ENCODE peak calls at places on chromosomes 12 and 14, in seven cellular contexts. L, B, G, I, N, D and V are unnamed samples.

GRCh38 chr14:70709726-70710382 is 68.1 kb downstream of the TTC9 start:
- DNase-seq in L (no peak), B (no peak), G (no peak), I (no peak), N (no peak), D (peak), V (no peak)

GRCh38 chr12:59357811-59358210 is 238.0 kb upstream of the SLC16A7 start:
- DNase-seq in L (no peak), B (no peak), G (no peak), I (no peak), N (no peak), D (peak), V (no peak)

GRCh38 chr14:104968541-104969401 is 9.4 kb downstream of the AHNAK2 start:
- DNase-seq in L (peak), B (no peak), G (peak), I (no peak), N (no peak), D (peak), V (no peak)

GRCh38 chr14:90568405-90568804 is 171.6 kb downstream of the CALM1 start:
- DNase-seq in L (no peak), B (no peak), G (no peak), I (no peak), N (no peak), D (no peak), V (no peak)

GRCh38 chr12:64938179-64938578 is 113.7 kb downstream of the TBC1D30 start:
- DNase-seq in L (peak), B (no peak), G (no peak), I (no peak), N (no peak), D (no peak), V (no peak)

GRCh38 chr14:23910081-23910875 is 43.3 kb upstream of the DHRS4 start:
- DNase-seq in L (peak), B (peak), G (peak), I (no peak), N (peak), D (peak), V (peak)

GRCh38 chr12:101619868-101620761 is 25.3 kb downstream of the MYBPC1 start:
- DNase-seq in L (no peak), B (no peak), G (no peak), I (no peak), N (peak), D (no peak), V (no peak)

GRCh38 chr14:69694730-69695663 is 71.9 kb upstream of the SRSF5 start:
- DNase-seq in L (no peak), B (no peak), G (no peak), I (no peak), N (no peak), D (peak), V (no peak)

GRCh38 chr12:1908758-1909157 is 9.7 kb downstream of the CACNA2D4 start:
- DNase-seq in L (peak), B (no peak), G (no peak), I (no peak), N (no peak), D (no peak), V (no peak)

GRCh38 chr12:7646178-7646475 is 19.6 kb downstream of the APOBEC1 start:
- DNase-seq in L (peak), B (no peak), G (no peak), I (no peak), N (no peak), D (no peak), V (no peak)

GRCh38 chr12:92300781-92301180 is 155.1 kb upstream of the BTG1 start:
- DNase-seq in L (no peak), B (no peak), G (no peak), I (no peak), N (no peak), D (no peak), V (no peak)

GRCh38 chr14:23578560-23579310 is at the start of gene JPH4:
- DNase-seq in L (peak), B (no peak), G (no peak), I (no peak), N (no peak), D (no peak), V (no peak)

GRCh38 chr12:176321-177181 is 37.4 kb downstream of the SLC6A12 start:
- DNase-seq in L (no peak), B (peak), G (no peak), I (no peak), N (no peak), D (peak), V (peak)

GRCh38 chr14:67526676-67527459 is 6.2 kb upstream of the PLEKHH1 start:
- DNase-seq in L (peak), B (peak), G (peak), I (no peak), N (peak), D (peak), V (peak)

GRCh38 chr12:102095677-102096263 is 24.1 kb downstream of the NUP37 start:
- DNase-seq in L (no peak), B (peak), G (peak), I (no peak), N (no peak), D (peak), V (no peak)

GRCh38 chr14:61565836-61566536 is 129.3 kb upstream of the HIF1A start:
- DNase-seq in L (no peak), B (no peak), G (no peak), I (no peak), N (no peak), D (peak), V (no peak)

GRCh38 chr12:89828575-89828974 is 119.9 kb upstream of the ATP2B1 start:
- DNase-seq in L (no peak), B (no peak), G (no peak), I (no peak), N (no peak), D (no peak), V (no peak)

GRCh38 chr12:3241621-3242020 is 164.4 kb downstream of the TSPAN9 start:
- DNase-seq in L (no peak), B (no peak), G (no peak), I (no peak), N (no peak), D (no peak), V (no peak)

GRCh38 chr14:90341784-90342183 is 10.0 kb upstream of the NRDE2 start:
- DNase-seq in L (no peak), B (no peak), G (no peak), I (no peak), N (no peak), D (no peak), V (no peak)

GRCh38 chr14:34228663-34229001 is 233.4 kb downstream of the SPTSSA start:
- DNase-seq in L (no peak), B (no peak), G (no peak), I (no peak), N (no peak), D (no peak), V (no peak)

GRCh38 chr14:70901218-70901772 is 6.0 kb upstream of the PCNX1 start:
- DNase-seq in L (no peak), B (no peak), G (no peak), I (no peak), N (no peak), D (no peak), V (no peak)

GRCh38 chr12:31897791-31898503 is 61.3 kb upstream of the RESF1 start:
- DNase-seq in L (peak), B (peak), G (no peak), I (no peak), N (peak), D (peak), V (no peak)

GRCh38 chr14:40221428-40221827 is 789.2 kb upstream of the FBXO33 start:
- DNase-seq in L (no peak), B (no peak), G (no peak), I (no peak), N (no peak), D (no peak), V (no peak)

GRCh38 chr12:48454675-48455074 is 17.7 kb upstream of the ANP32D start:
- DNase-seq in L (no peak), B (peak), G (no peak), I (peak), N (no peak), D (peak), V (no peak)

GRCh38 chr12:72094490-72094889 is 155.8 kb downstream of the TPH2 start:
- DNase-seq in L (no peak), B (no peak), G (no peak), I (no peak), N (peak), D (no peak), V (no peak)

GRCh38 chr12:60489071-60489470 is 893.2 kb downstream of the SLC16A7 start:
- DNase-seq in L (no peak), B (no peak), G (no peak), I (no peak), N (no peak), D (peak), V (no peak)

GRCh38 chr12:14207946-14208612 is 157.4 kb upstream of the ATF7IP start:
- DNase-seq in L (no peak), B (no peak), G (no peak), I (no peak), N (peak), D (peak), V (no peak)

GRCh38 chr12:19527876-19528275 is 88.6 kb downstream of the AEBP2 start:
- DNase-seq in L (no peak), B (no peak), G (no peak), I (no peak), N (no peak), D (no peak), V (no peak)

GRCh38 chr14:68569546-68569908 is 223.3 kb downstream of the ZFP36L1 start:
- DNase-seq in L (no peak), B (no peak), G (no peak), I (no peak), N (peak), D (no peak), V (no peak)

GRCh38 chr14:54322241-54322640 is 74.6 kb upstream of the CDKN3 start:
- DNase-seq in L (no peak), B (no peak), G (no peak), I (no peak), N (no peak), D (no peak), V (no peak)

GRCh38 chr12:120119395-120119973 is 2.9 kb upstream of the RAB35 start:
- DNase-seq in L (no peak), B (no peak), G (peak), I (no peak), N (no peak), D (peak), V (no peak)

GRCh38 chr12:120117961-120118709 is 1.6 kb upstream of the RAB35 start:
- DNase-seq in L (peak), B (no peak), G (peak), I (no peak), N (no peak), D (peak), V (no peak)

GRCh38 chr12:120118710-120119097 is 2.2 kb upstream of the RAB35 start:
- DNase-seq in L (no peak), B (no peak), G (no peak), I (no peak), N (no peak), D (no peak), V (no peak)

GRCh38 chr12:120121766-120122293 is 5.3 kb upstream of the RAB35 start:
- DNase-seq in L (no peak), B (no peak), G (no peak), I (no peak), N (no peak), D (no peak), V (no peak)

GRCh38 chr12:120121343-120121742 is 4.8 kb upstream of the RAB35 start:
- DNase-seq in L (no peak), B (no peak), G (no peak), I (no peak), N (no peak), D (no peak), V (no peak)
- H3K4me3 ChIP-seq in L (no peak), B (no peak), G (no peak), I (no peak), N (no peak), D (no peak), V (no peak)

DNA sequence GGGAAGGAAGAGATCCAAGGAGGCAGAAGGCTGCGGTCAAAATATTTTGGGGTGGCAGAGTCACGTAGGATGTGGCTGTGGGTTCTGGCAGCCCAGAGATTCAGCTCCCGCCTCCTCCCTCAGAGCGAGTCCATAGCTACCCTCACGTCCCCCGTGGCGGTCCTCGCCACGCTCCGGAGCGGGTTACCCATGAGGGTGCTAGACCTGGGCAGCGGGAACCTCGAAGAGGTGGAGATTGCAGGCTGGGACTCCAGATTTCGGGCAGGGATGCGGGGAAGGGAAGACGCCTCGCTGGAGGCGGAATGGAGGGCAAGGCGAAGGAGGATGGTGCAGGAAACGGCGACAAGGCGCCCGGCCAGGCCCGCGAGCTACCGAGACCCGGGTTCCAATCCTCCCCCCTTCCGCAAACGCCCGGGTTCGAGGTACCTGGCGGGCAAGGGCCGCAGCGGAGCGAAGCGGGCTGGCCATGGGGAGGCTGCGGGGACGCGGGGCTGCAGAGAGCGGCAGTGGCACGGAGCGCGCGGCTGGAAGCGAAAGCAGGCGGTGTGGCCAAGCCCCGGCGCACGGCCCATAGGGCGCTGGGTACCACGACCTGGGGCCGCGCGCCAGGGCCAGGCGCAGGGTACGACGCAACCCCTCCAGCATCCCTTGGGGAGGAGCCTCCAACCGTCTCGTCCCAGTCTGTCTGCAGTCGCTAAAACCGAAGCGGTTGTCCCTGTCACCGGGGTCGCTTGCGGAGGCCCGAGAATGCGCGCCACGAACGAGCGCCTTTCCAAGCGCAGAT is 46.2 kb downstream of the BCAT1 start:
- DNase-seq in L (peak), B (no peak), G (no peak), I (no peak), N (no peak), D (peak), V (peak)
- H3K4me3 ChIP-seq in L (peak), B (peak), G (no peak), I (peak), N (no peak), D (peak), V (peak)

GRCh38 chr12:132145334-132145733 is 1.1 kb downstream of the NOC4L start:
- DNase-seq in L (no peak), B (no peak), G (no peak), I (no peak), N (no peak), D (no peak), V (no peak)
- H3K4me3 ChIP-seq in L (peak), B (peak), G (peak), I (peak), N (no peak), D (peak), V (peak)

DNA sequence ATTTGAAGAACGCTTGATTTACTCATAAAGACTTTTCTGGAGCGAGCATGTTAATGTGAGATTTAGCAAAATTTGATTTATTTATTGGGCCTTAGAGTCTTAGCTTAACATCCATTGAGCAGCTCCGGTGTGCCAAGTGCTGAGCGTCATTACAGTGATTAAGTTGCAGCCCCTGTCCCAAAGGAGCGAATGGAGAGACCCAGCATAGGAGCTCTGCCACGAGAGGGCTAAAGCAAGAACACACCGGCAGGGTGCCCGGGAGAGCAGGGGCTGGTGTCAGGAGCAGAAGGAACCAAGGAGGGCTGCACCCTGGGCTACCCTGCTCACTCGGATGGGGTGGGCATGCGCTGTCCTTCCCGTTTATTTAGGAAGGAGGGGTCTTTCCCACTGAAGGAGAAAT is 50.6 kb downstream of the PPP2R5C start:
- DNase-seq in L (no peak), B (no peak), G (no peak), I (no peak), N (peak), D (no peak), V (no peak)
- H3K4me3 ChIP-seq in L (no peak), B (no peak), G (no peak), I (peak), N (no peak), D (no peak), V (no peak)

GRCh38 chr14:22509036-22509709 is 79.9 kb downstream of the DAD1 start:
- DNase-seq in L (no peak), B (no peak), G (no peak), I (no peak), N (no peak), D (no peak), V (no peak)

GRCh38 chr14:22508662-22509035 is 80.4 kb downstream of the DAD1 start:
- DNase-seq in L (no peak), B (no peak), G (no peak), I (no peak), N (no peak), D (no peak), V (no peak)

GRCh38 chr14:22506778-22507351 is 82.2 kb downstream of the DAD1 start:
- DNase-seq in L (no peak), B (no peak), G (no peak), I (peak), N (no peak), D (no peak), V (no peak)

GRCh38 chr14:22509751-22510300 is 79.2 kb downstream of the DAD1 start:
- DNase-seq in L (no peak), B (no peak), G (no peak), I (peak), N (no peak), D (no peak), V (no peak)

GRCh38 chr14:22508150-22508457 is 80.9 kb downstream of the DAD1 start:
- DNase-seq in L (no peak), B (no peak), G (no peak), I (no peak), N (no peak), D (no peak), V (no peak)
- H3K4me3 ChIP-seq in L (no peak), B (no peak), G (no peak), I (peak), N (no peak), D (no peak), V (no peak)

DNA sequence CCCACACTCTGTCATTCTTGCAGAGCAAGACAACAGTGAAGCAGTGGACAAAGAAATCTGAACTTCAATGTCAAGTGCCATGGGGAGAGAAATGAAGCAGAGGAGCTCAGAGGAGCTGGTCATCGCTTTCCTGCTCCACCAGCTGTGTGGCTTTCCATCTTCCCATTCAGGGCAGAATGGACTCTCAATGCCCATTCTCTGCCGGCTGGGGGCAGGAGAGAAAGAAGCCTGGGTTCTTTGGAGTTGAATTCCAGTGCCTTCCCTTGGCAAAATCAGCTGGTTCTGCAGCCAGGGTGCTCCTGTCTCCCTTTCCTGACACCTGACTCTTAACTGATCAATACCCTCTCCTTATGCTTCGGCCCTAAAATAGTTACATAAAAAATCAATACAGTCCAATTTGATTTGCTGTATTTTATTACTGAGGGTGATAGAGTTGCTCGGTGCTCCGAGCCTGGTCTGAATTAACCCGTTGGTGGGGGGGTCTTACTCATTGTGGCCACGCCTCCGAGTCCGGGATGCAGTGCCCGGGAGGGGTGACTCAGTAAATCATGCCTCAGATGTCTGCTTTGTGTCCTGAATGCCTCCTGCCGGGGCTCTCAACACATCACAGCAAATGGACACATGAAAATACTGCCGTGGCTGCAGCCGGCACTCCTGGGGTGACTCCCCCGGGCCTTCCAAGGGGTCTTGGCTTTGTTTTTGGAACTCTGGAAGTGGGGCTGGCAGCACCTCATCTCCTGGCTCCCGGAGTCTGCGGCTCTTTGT is 128.7 kb downstream of the AACS start:
- DNase-seq in L (peak), B (peak), G (peak), I (no peak), N (no peak), D (peak), V (peak)
- H3K4me3 ChIP-seq in L (peak), B (no peak), G (no peak), I (no peak), N (no peak), D (no peak), V (no peak)

GRCh38 chr14:51092965-51093364 is 1.9 kb downstream of the TRIM9 start:
- DNase-seq in L (no peak), B (no peak), G (no peak), I (no peak), N (no peak), D (no peak), V (no peak)
- H3K4me3 ChIP-seq in L (no peak), B (no peak), G (peak), I (no peak), N (no peak), D (no peak), V (no peak)

GRCh38 chr12:13100610-13100881 is 2.9 kb downstream of the GSG1 start:
- DNase-seq in L (no peak), B (no peak), G (no peak), I (no peak), N (no peak), D (no peak), V (no peak)
- H3K4me3 ChIP-seq in L (peak), B (peak), G (peak), I (peak), N (no peak), D (no peak), V (peak)

DNA sequence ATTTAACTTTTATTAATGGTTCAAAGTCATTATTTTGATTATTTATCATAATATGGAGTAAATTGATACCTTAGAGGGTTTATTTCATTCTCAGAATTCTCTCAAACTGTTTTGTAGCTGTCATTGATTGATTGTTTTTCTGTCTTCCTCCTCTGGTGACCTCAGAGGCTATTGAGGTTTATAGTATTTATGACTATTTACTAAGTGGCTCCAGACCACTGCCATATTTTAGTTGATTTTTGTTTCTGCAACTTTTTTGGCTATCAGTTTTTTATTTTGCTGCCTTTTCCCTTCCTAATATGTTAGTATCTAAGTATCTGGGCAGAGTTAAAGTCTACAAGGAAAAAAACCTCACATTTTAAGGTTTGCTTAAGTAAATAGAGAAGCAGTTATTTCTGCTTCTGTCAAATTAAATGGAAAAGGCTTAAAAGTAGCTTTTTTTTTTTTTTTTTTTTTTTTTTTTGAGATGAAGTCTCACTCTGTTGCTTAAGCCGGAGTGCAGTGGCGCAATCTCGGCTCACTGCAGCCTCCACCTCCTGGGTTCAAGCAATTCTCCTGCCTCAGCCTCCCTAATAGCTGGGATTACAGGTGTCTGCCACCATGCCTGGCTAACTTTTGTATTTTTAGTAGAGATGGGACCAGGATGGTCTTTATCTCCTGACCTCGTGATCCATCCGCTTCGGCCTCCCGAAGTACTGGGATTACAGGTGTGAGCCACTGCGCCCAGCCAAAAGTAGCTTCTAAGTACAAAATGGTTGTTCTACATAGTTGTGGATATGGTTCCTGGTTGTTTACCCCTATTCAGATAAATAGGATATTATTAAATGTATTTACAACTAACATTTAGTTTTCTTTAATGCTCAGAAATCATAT is 8.2 kb downstream of the MDM2 start:
- DNase-seq in L (no peak), B (no peak), G (no peak), I (no peak), N (no peak), D (no peak), V (no peak)
- H3K4me3 ChIP-seq in L (no peak), B (no peak), G (no peak), I (no peak), N (no peak), D (no peak), V (no peak)